ENCODE peak calls at places on chromosomes 1 and 21, in seven cellular contexts. V is effector memory CD8-positive, alpha-beta T cell; J is left cardiac atrium; Y is activated CD4-positive, alpha-beta T cell treated with anti-CD3 and anti-CD28 coated beads, Interleukin-2, amount 50 U/mL, for 24 hours; T is EL; L is activated CD8-positive, alpha-beta memory T cell treated with anti-CD3 and anti-CD28 coated beads, Interleukin-2, amount 50 U/mL, for 4 hours; N is heart left ventricle. O is an unnamed sample.

GRCh38 chr1:206963119-206963712 is 7.0 kb downstream of the FCAMR start:
- DNase-seq in J (no peak), N (no peak), V (no peak), L (no peak), T (no peak), Y (no peak), O (no peak)

GRCh38 chr21:32241434-32241785 is 37.4 kb downstream of the MIS18A start:
- DNase-seq in V (no peak), L (no peak), N (no peak), Y (no peak), T (no peak), J (no peak), O (no peak)

GRCh38 chr1:101971309-101971708 is 25.4 kb downstream of the OLFM3 start:
- DNase-seq in V (no peak), N (no peak), J (no peak), Y (no peak), T (no peak), L (no peak), O (no peak)

GRCh38 chr21:35002879-35003722 is 46.0 kb downstream of the RUNX1 start:
- DNase-seq in T (peak; percentile 61), V (no peak), N (no peak), L (no peak), Y (no peak), J (no peak), O (no peak)

GRCh38 chr1:97412737-97413136 is 508.1 kb downstream of the DPYD start:
- DNase-seq in L (no peak), Y (no peak), J (no peak), V (no peak), N (no peak), T (peak; percentile 50), O (no peak)

GRCh38 chr1:18110968-18111367 is 3.4 kb downstream of the IGSF21 start:
- DNase-seq in J (no peak), T (no peak), N (no peak), L (no peak), Y (no peak), V (no peak), O (peak; percentile 20)

GRCh38 chr21:42009018-42009830 is 936 bp downstream of the ZBTB21 start:
- DNase-seq in J (peak; percentile 61), V (peak; percentile 33), Y (peak; percentile 44), N (peak; percentile 57), T (peak; percentile 50), L (peak; percentile 49), O (peak; percentile 43)

GRCh38 chr1:25198731-25199231 is 33.5 kb downstream of the SYF2 start:
- DNase-seq in L (peak; percentile 25), Y (no peak), J (no peak), V (no peak), N (peak; percentile 10), T (no peak), O (peak; percentile 20)

GRCh38 chr1:198756470-198756869 is 117.6 kb downstream of the PTPRC start:
- DNase-seq in N (no peak), T (peak; percentile 23), L (no peak), V (no peak), Y (no peak), J (no peak), O (no peak)

GRCh38 chr1:208420696-208421095 is 176.5 kb upstream of the PLXNA2 start:
- DNase-seq in L (no peak), N (no peak), T (no peak), J (no peak), Y (no peak), V (no peak), O (no peak)

GRCh38 chr1:89339039-89339438 is 24.8 kb upstream of the GBP6 start:
- DNase-seq in Y (no peak), J (no peak), V (no peak), T (no peak), L (no peak), N (no peak), O (no peak)

GRCh38 chr21:38773108-38774061 is 32.3 kb upstream of the ETS2 start:
- DNase-seq in Y (no peak), J (peak; percentile 59), L (no peak), T (peak; percentile 93), V (no peak), N (no peak), O (no peak)

GRCh38 chr1:208036177-208036808 is 125.4 kb upstream of the CD34 start:
- DNase-seq in L (no peak), Y (no peak), N (no peak), V (no peak), J (no peak), T (peak; percentile 20), O (no peak)

O was measured in left ventricle myocardium inferior.